ENCODE peak calls at places on chromosomes 13 and 19, in nine cellular contexts. L is GM06990; Q is endothelial cell of umbilical vein; A is cardiac muscle cell; J is CD8-positive, alpha-beta T cell; U is keratinocyte; N is transverse colon; D is tibial nerve; V is neural progenitor cell. S is an unnamed sample. For H3K36me3, the result is how much of the 10 kb centered on the place peaks cover.

GRCh38 chr19:42207767-42208259 is 9.7 kb downstream of the DEDD2 start:
- DNase-seq in L (no peak), Q (peak), A (peak), J (peak), U (peak), N (no peak), D (no peak), V (no peak), S (peak)

GRCh38 chr13:38743499-38743898 is 56.6 kb downstream of the FREM2 start:
- DNase-seq in L (no peak), Q (no peak), A (no peak), J (no peak), U (no peak), N (no peak), D (no peak), V (peak), S (no peak)

GRCh38 chr13:35855531-35856019 is 275.6 kb downstream of the DCLK1 start:
- DNase-seq in L (no peak), Q (no peak), A (no peak), J (no peak), U (peak), N (no peak), D (no peak), V (peak), S (no peak)

GRCh38 chr19:46970815-46971214 is 48.8 kb upstream of the NPAS1 start:
- DNase-seq in L (no peak), Q (no peak), A (no peak), J (no peak), U (no peak), N (no peak), D (no peak), V (no peak), S (peak)

GRCh38 chr19:44710483-44710882 is 11.5 kb downstream of the CEACAM16 start:
- DNase-seq in L (no peak), Q (no peak), A (no peak), J (no peak), U (no peak), N (no peak), D (no peak), V (no peak), S (no peak)

GRCh38 chr13:44383945-44384344 is 10.3 kb downstream of the SERP2 start:
- DNase-seq in L (no peak), Q (no peak), A (no peak), J (no peak), U (no peak), N (no peak), D (no peak), V (no peak), S (no peak)

GRCh38 chr19:51607077-51607476 is 23.1 kb downstream of the SIGLEC5 start:
- DNase-seq in L (peak), Q (no peak), A (no peak), J (no peak), U (no peak), N (peak), D (no peak), V (no peak), S (no peak)

GRCh38 chr13:21117104-21117809 is 55.9 kb upstream of the LATS2 start:
- DNase-seq in L (no peak), Q (no peak), A (no peak), J (no peak), U (no peak), N (no peak), D (no peak), V (no peak), S (no peak)

GRCh38 chr13:20332361-20333096 is 100.4 kb upstream of the GJB6 start:
- DNase-seq in L (no peak), Q (no peak), A (peak), J (no peak), U (no peak), N (no peak), D (peak), V (no peak), S (no peak)

GRCh38 chr19:17879466-17879865 is 7.7 kb downstream of the SLC5A5 start:
- DNase-seq in L (no peak), Q (no peak), A (no peak), J (no peak), U (no peak), N (no peak), D (no peak), V (no peak), S (no peak)

GRCh38 chr13:33723365-33723764 is 94.6 kb upstream of the RFC3 start:
- DNase-seq in L (no peak), Q (peak), A (peak), J (no peak), U (no peak), N (no peak), D (no peak), V (no peak), S (no peak)

GRCh38 chr13:99855516-99855915 is 116.1 kb downstream of the ZIC5 start:
- DNase-seq in L (no peak), Q (no peak), A (no peak), J (no peak), U (no peak), N (no peak), D (no peak), V (no peak), S (no peak)

GRCh38 chr13:101919541-101920306 is 467.2 kb downstream of the ITGBL1 start:
- DNase-seq in L (no peak), Q (peak), A (peak), J (no peak), U (no peak), N (no peak), D (no peak), V (peak), S (peak)

GRCh38 chr13:30751183-30751933 is 16.0 kb downstream of the ALOX5AP start:
- DNase-seq in L (no peak), Q (no peak), A (no peak), J (no peak), U (no peak), N (no peak), D (no peak), V (no peak), S (no peak)

GRCh38 chr19:5953680-5954213 is 24.2 kb downstream of the RANBP3 start:
- DNase-seq in L (no peak), Q (no peak), A (no peak), J (peak), U (no peak), N (no peak), D (no peak), V (no peak), S (no peak)

GRCh38 chr13:65606622-65607021 is 1623.5 kb downstream of the PCDH9 start:
- DNase-seq in L (no peak), Q (no peak), A (peak), J (no peak), U (no peak), N (no peak), D (no peak), V (no peak), S (no peak)

GRCh38 chr13:38582133-38582532 is 104.7 kb upstream of the FREM2 start:
- DNase-seq in L (no peak), Q (peak), A (peak), J (no peak), U (no peak), N (no peak), D (peak), V (peak), S (no peak)

GRCh38 chr13:64130600-64130999 is 2715.0 kb upstream of the PCDH20 start:
- DNase-seq in L (no peak), Q (no peak), A (peak), J (no peak), U (no peak), N (no peak), D (no peak), V (no peak), S (no peak)

GRCh38 chr19:34383599-34383998 is 18.6 kb downstream of the GPI start:
- DNase-seq in L (no peak), Q (no peak), A (no peak), J (no peak), U (no peak), N (no peak), D (no peak), V (no peak), S (no peak)

GRCh38 chr19:34387446-34387810 is 16.8 kb upstream of the PDCD2L start:
- DNase-seq in L (no peak), Q (no peak), A (no peak), J (no peak), U (no peak), N (no peak), D (no peak), V (no peak), S (no peak)

GRCh38 chr19:34382471-34382870 is 17.5 kb downstream of the GPI start:
- DNase-seq in L (no peak), Q (no peak), A (no peak), J (no peak), U (no peak), N (no peak), D (no peak), V (no peak), S (no peak)

GRCh38 chr19:34391813-34392212 is 12.4 kb upstream of the PDCD2L start:
- DNase-seq in L (no peak), Q (peak), A (no peak), J (no peak), U (no peak), N (no peak), D (no peak), V (no peak), S (no peak)

GRCh38 chr19:34386645-34387445 is 17.4 kb upstream of the PDCD2L start:
- DNase-seq in L (no peak), Q (no peak), A (no peak), J (no peak), U (no peak), N (no peak), D (no peak), V (no peak), S (no peak)
- H3K36me3 ChIP-seq in L (under half), Q (under half), A (half or more), J (under half), U (half or more), N (under half), D (under half), V (under half), S (under half)

DNA sequence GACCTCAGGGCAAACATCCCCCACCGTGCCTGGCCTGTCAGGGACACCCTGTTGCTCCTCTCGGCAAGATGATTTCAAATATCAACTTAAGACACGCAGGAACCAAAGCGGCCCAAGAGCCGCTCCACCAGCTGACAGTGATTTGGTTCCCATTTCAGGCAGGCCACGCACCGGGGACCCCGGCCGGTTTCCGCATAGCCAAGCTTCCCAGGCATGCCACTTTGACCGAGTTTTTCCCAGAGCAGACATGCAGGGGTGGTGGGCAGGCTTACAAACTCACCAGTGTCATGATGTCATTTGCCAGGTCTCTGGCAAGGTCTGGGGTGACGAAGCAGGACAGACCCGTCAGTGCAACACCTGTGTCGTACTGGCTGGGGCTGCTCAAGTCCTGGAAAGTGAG is 19.2 kb downstream of the AP3D1 start:
- DNase-seq in L (no peak), Q (no peak), A (no peak), J (no peak), U (no peak), N (no peak), D (no peak), V (no peak), S (no peak)
- H3K36me3 ChIP-seq in L (under half), Q (half or more), A (under half), J (under half), U (under half), N (under half), D (under half), V (under half), S (under half)

GRCh38 chr19:19911150-19911549 is 10.4 kb downstream of the ZNF93 start:
- DNase-seq in L (no peak), Q (no peak), A (peak), J (no peak), U (no peak), N (no peak), D (no peak), V (no peak), S (no peak)
- H3K36me3 ChIP-seq in L (under half), Q (under half), A (under half), J (under half), U (under half), N (under half), D (under half), V (under half), S (under half)

DNA sequence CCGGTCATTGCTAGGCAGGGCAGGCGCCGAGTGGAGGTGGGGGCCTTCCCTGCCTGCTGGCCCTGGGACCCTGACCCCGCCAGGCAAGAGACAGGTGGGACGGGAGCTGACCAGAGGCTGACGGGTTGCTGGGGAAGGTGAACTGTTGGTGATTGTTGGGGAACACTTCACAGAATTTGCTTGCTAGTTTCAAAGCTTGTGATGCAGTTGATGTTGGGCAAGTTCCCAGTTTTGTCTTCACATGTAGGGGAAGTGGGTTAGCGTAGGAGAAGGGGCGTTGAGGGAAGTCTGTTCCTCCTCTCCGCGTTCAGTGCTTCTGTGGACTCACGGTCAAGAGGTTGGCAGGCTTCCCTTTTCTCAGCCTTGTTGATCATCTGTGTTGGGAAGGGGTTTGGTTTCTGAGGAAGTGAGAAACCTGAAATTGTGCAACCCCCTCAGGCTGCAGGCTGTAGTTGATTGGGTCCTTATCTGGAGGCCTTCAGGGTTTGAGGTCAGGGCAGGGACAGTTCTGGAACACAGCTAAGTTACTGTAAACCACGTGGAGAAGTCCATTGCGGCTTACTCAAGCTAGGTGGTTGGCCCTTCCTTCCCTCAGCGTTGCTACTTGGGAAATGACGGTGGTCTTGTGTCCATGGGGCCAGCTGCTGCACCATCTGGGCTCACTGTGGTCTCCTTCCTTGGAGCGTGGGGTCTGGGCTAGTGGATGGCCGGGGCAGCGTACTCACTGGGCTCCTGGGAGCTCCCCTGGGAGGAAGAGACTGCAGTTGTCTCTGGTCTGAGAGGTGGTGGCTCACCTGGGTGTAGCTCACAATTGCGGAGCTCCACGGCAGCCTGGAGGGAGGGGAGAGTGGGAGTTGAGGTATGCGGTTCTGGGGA is 7.5 kb downstream of the RPS9 start:
- DNase-seq in L (peak), Q (peak), A (peak), J (peak), U (no peak), N (peak), D (peak), V (no peak), S (peak)
- H3K36me3 ChIP-seq in L (under half), Q (under half), A (under half), J (under half), U (under half), N (under half), D (under half), V (under half), S (under half)

S was measured in aorta.